ENCODE peak calls at places on chromosomes 1 and 21, in eight cellular contexts. One of them, this sample, is unnamed.

GRCh38 chr1:12080156-12080555 is 17.1 kb downstream of the TNFRSF8 start:
- DNase-seq in mammary epithelial cell: no peak
- DNase-seq in heart right ventricle: no peak
- DNase-seq in A549: no peak
- DNase-seq in tibial nerve: no peak
- DNase-seq in breast epithelium: no peak
- DNase-seq in HL-60: no peak
- DNase-seq in body of pancreas: no peak
- DNase-seq in this sample: no peak

GRCh38 chr1:221961532-221962292 is 219.8 kb upstream of the DUSP10 start:
- DNase-seq in body of pancreas: peak
- DNase-seq in breast epithelium: no peak
- DNase-seq in mammary epithelial cell: peak
- DNase-seq in HL-60: peak
- DNase-seq in A549: no peak
- DNase-seq in heart right ventricle: no peak
- DNase-seq in tibial nerve: no peak
- DNase-seq in this sample: no peak

GRCh38 chr1:6180215-6180577 is at the start of gene CHD5:
- DNase-seq in HL-60: no peak
- DNase-seq in mammary epithelial cell: no peak
- DNase-seq in tibial nerve: no peak
- DNase-seq in A549: no peak
- DNase-seq in body of pancreas: no peak
- DNase-seq in breast epithelium: no peak
- DNase-seq in heart right ventricle: no peak
- DNase-seq in this sample: no peak

GRCh38 chr1:24424207-24424606 is 8.6 kb downstream of the NIPAL3 start:
- DNase-seq in body of pancreas: no peak
- DNase-seq in mammary epithelial cell: no peak
- DNase-seq in breast epithelium: no peak
- DNase-seq in tibial nerve: no peak
- DNase-seq in HL-60: no peak
- DNase-seq in A549: no peak
- DNase-seq in heart right ventricle: no peak
- DNase-seq in this sample: no peak

GRCh38 chr21:17537299-17537698 is 24.5 kb downstream of the CXADR start:
- DNase-seq in tibial nerve: no peak
- DNase-seq in body of pancreas: no peak
- DNase-seq in A549: no peak
- DNase-seq in heart right ventricle: no peak
- DNase-seq in HL-60: no peak
- DNase-seq in breast epithelium: no peak
- DNase-seq in mammary epithelial cell: peak
- DNase-seq in this sample: no peak

GRCh38 chr1:216555653-216556052 is 132.4 kb upstream of the USH2A start:
- DNase-seq in HL-60: no peak
- DNase-seq in breast epithelium: no peak
- DNase-seq in tibial nerve: no peak
- DNase-seq in A549: no peak
- DNase-seq in body of pancreas: no peak
- DNase-seq in heart right ventricle: no peak
- DNase-seq in mammary epithelial cell: no peak
- DNase-seq in this sample: no peak

GRCh38 chr1:112537451-112537850 is 28.7 kb downstream of the WNT2B start:
- DNase-seq in breast epithelium: no peak
- DNase-seq in mammary epithelial cell: no peak
- DNase-seq in tibial nerve: no peak
- DNase-seq in A549: no peak
- DNase-seq in heart right ventricle: no peak
- DNase-seq in HL-60: no peak
- DNase-seq in body of pancreas: no peak
- DNase-seq in this sample: no peak

GRCh38 chr1:11654571-11655262 is at the start of gene FBXO44:
- DNase-seq in tibial nerve: peak
- DNase-seq in A549: no peak
- DNase-seq in HL-60: no peak
- DNase-seq in mammary epithelial cell: peak
- DNase-seq in breast epithelium: peak
- DNase-seq in heart right ventricle: peak
- DNase-seq in body of pancreas: peak
- DNase-seq in this sample: peak

GRCh38 chr1:154896811-154897286 is 26.8 kb upstream of the KCNN3 start:
- DNase-seq in HL-60: no peak
- DNase-seq in breast epithelium: no peak
- DNase-seq in body of pancreas: no peak
- DNase-seq in mammary epithelial cell: no peak
- DNase-seq in heart right ventricle: no peak
- DNase-seq in tibial nerve: no peak
- DNase-seq in A549: no peak
- DNase-seq in this sample: no peak

GRCh38 chr1:235326719-235327558 is 1.0 kb downstream of the ARID4B start:
- DNase-seq in body of pancreas: peak
- DNase-seq in HL-60: no peak
- DNase-seq in A549: peak
- DNase-seq in breast epithelium: no peak
- DNase-seq in mammary epithelial cell: peak
- DNase-seq in heart right ventricle: peak
- DNase-seq in tibial nerve: no peak
- DNase-seq in this sample: no peak

GRCh38 chr1:91054780-91055481 is 33.1 kb upstream of the ZNF644 start:
- DNase-seq in A549: no peak
- DNase-seq in breast epithelium: no peak
- DNase-seq in mammary epithelial cell: no peak
- DNase-seq in HL-60: no peak
- DNase-seq in tibial nerve: no peak
- DNase-seq in heart right ventricle: no peak
- DNase-seq in body of pancreas: no peak
- DNase-seq in this sample: no peak

GRCh38 chr21:25461730-25462129 is 145.6 kb downstream of the MRPL39 start:
- DNase-seq in HL-60: no peak
- DNase-seq in A549: no peak
- DNase-seq in tibial nerve: no peak
- DNase-seq in mammary epithelial cell: no peak
- DNase-seq in breast epithelium: no peak
- DNase-seq in heart right ventricle: no peak
- DNase-seq in body of pancreas: no peak
- DNase-seq in this sample: no peak

GRCh38 chr1:153127296-153127695 is 14.0 kb upstream of the SPRR2F start:
- DNase-seq in tibial nerve: no peak
- DNase-seq in body of pancreas: no peak
- DNase-seq in heart right ventricle: no peak
- DNase-seq in breast epithelium: no peak
- DNase-seq in HL-60: no peak
- DNase-seq in mammary epithelial cell: peak
- DNase-seq in A549: no peak
- DNase-seq in this sample: no peak

GRCh38 chr1:53341961-53342707 is 14.3 kb upstream of the LRP8 start:
- DNase-seq in body of pancreas: peak
- DNase-seq in A549: no peak
- DNase-seq in HL-60: no peak
- DNase-seq in mammary epithelial cell: no peak
- DNase-seq in breast epithelium: peak
- DNase-seq in tibial nerve: no peak
- DNase-seq in heart right ventricle: no peak
- DNase-seq in this sample: no peak

GRCh38 chr1:237737938-237738610 is 152.6 kb downstream of the ZP4 start:
- DNase-seq in tibial nerve: no peak
- DNase-seq in HL-60: no peak
- DNase-seq in breast epithelium: no peak
- DNase-seq in heart right ventricle: no peak
- DNase-seq in A549: no peak
- DNase-seq in body of pancreas: no peak
- DNase-seq in mammary epithelial cell: no peak
- DNase-seq in this sample: no peak

GRCh38 chr1:237740831-237741230 is 149.9 kb downstream of the ZP4 start:
- DNase-seq in tibial nerve: no peak
- DNase-seq in body of pancreas: no peak
- DNase-seq in HL-60: no peak
- DNase-seq in A549: no peak
- DNase-seq in mammary epithelial cell: no peak
- DNase-seq in heart right ventricle: no peak
- DNase-seq in breast epithelium: no peak
- DNase-seq in this sample: no peak

GRCh38 chr1:237732657-237733056 is 158.1 kb downstream of the ZP4 start:
- DNase-seq in mammary epithelial cell: no peak
- DNase-seq in body of pancreas: no peak
- DNase-seq in heart right ventricle: no peak
- DNase-seq in tibial nerve: no peak
- DNase-seq in HL-60: no peak
- DNase-seq in A549: no peak
- DNase-seq in breast epithelium: no peak
- DNase-seq in this sample: no peak

GRCh38 chr1:237736372-237737029 is 154.2 kb downstream of the ZP4 start:
- DNase-seq in A549: no peak
- DNase-seq in body of pancreas: no peak
- DNase-seq in mammary epithelial cell: peak
- DNase-seq in heart right ventricle: no peak
- DNase-seq in breast epithelium: no peak
- DNase-seq in HL-60: no peak
- DNase-seq in tibial nerve: no peak
- DNase-seq in this sample: no peak

DNA sequence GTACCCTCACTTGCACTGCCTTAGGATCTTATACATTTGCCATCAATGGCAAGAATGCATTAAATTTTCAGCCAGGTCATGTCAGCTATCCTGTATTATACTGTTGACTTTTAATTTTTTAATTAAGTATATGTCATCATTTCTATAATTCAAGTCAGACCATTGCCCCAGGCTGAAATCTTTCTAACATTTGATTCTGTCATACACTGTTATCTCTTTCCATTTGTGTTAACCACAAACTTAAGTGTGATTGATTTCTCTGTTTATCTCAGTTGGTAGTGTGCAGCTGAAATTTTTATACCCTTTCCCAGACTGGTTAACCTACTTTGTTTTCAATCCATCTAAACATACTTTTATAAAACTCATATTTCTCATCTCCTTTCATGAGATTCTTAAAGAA is 153.3 kb downstream of the ZP4 start:
- DNase-seq in tibial nerve: no peak
- DNase-seq in breast epithelium: no peak
- DNase-seq in heart right ventricle: no peak
- DNase-seq in HL-60: no peak
- DNase-seq in mammary epithelial cell: no peak
- DNase-seq in A549: no peak
- DNase-seq in body of pancreas: no peak
- DNase-seq in this sample: no peak
- TF ChIP-seq CTCF in tibial nerve: no peak
- TF ChIP-seq CTCF in breast epithelium: no peak
- TF ChIP-seq CTCF in heart right ventricle: no peak
- TF ChIP-seq CTCF in HL-60: no peak
- TF ChIP-seq CTCF in mammary epithelial cell: no peak
- TF ChIP-seq CTCF in A549: no peak
- TF ChIP-seq CTCF in body of pancreas: no peak
- TF ChIP-seq CTCF in this sample: no peak

GRCh38 chr1:198599749-198600148 is 39.1 kb upstream of the PTPRC start:
- DNase-seq in breast epithelium: no peak
- DNase-seq in heart right ventricle: no peak
- DNase-seq in mammary epithelial cell: no peak
- DNase-seq in A549: no peak
- DNase-seq in body of pancreas: no peak
- DNase-seq in tibial nerve: no peak
- DNase-seq in HL-60: no peak
- DNase-seq in this sample: no peak
- H3K27ac ChIP-seq in breast epithelium: no peak
- H3K27ac ChIP-seq in heart right ventricle: no peak
- H3K27ac ChIP-seq in mammary epithelial cell: no peak
- H3K27ac ChIP-seq in A549: no peak
- H3K27ac ChIP-seq in body of pancreas: no peak
- H3K27ac ChIP-seq in tibial nerve: no peak
- H3K27ac ChIP-seq in HL-60: no peak
- H3K27ac ChIP-seq in this sample: no peak

DNA sequence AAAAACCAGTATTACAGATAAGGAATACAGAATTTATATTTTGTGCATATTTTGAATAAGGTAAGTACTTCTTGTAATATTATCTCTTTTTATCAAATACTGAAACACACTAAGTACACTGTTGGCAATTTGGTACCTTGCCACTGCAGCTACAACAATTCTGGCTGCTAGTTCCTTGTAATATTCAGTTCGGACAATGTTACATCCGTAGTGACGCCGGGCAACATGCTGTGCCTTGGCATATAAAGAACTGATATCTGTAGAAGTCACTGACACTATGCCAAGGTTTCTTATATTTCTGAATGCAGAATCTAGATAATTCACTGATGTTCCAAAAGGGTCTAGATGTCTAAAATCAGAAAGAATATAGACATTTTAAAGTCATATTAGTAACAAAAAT is 17.5 kb downstream of the TRMT1L start:
- DNase-seq in mammary epithelial cell: no peak
- DNase-seq in HL-60: no peak
- DNase-seq in body of pancreas: no peak
- DNase-seq in breast epithelium: no peak
- DNase-seq in tibial nerve: no peak
- DNase-seq in heart right ventricle: no peak
- DNase-seq in A549: no peak
- DNase-seq in this sample: no peak
- TF ChIP-seq CTCF in mammary epithelial cell: no peak
- TF ChIP-seq CTCF in HL-60: no peak
- TF ChIP-seq CTCF in body of pancreas: no peak
- TF ChIP-seq CTCF in breast epithelium: no peak
- TF ChIP-seq CTCF in tibial nerve: no peak
- TF ChIP-seq CTCF in heart right ventricle: no peak
- TF ChIP-seq CTCF in A549: no peak
- TF ChIP-seq CTCF in this sample: no peak

DNA sequence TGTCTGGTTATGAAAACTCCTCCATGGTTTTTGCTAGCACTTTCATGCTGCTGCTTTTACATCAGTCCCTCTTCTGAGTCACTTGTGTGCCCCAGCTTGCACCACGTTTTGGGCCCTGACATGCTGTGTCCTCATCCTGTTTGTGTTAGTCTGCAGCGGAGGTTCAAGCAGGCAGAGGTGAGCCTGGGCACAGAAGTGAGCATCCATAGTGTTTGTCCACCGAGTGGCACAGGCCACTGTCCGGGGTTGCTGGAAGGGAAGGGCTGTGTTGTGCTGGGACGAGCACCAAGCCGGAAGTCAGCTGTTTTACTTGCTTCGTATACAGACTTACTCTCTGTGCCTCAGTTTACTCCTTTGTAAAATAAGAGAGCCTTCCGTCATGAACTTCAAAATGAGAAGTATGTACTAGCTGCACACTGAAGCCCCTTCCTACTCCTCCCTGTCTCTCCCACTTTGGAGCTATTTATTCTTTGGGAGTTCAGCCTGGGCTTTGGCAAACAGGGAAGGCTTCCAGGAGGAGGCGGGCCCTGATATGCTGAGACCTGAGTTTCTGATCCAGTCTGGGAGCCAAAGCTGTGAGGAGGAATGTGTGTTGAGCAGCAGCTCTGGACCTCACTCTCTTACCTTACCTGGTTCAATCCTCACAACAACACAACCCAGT is 10.7 kb upstream of the LAPTM5 start:
- DNase-seq in mammary epithelial cell: no peak
- DNase-seq in tibial nerve: no peak
- DNase-seq in body of pancreas: no peak
- DNase-seq in HL-60: no peak
- DNase-seq in breast epithelium: no peak
- DNase-seq in A549: no peak
- DNase-seq in heart right ventricle: no peak
- DNase-seq in this sample: no peak
- H3K27ac ChIP-seq in mammary epithelial cell: no peak
- H3K27ac ChIP-seq in tibial nerve: no peak
- H3K27ac ChIP-seq in body of pancreas: no peak
- H3K27ac ChIP-seq in HL-60: no peak
- H3K27ac ChIP-seq in breast epithelium: no peak
- H3K27ac ChIP-seq in A549: no peak
- H3K27ac ChIP-seq in heart right ventricle: no peak
- H3K27ac ChIP-seq in this sample: no peak

This sample was measured in gastrocnemius medialis.